ENCODE peak calls at places on chromosomes 11 and 22, in six cellular contexts. Y, T, O, W, R and I are unnamed samples.

GRCh38 chr11:117295438-117296137 is 4.4 kb downstream of the BACE1-AS start:
- DNase-seq in Y (no peak), T (no peak), O (no peak), W (no peak), R (no peak), I (no peak)

GRCh38 chr22:34709641-34710040 is 356.3 kb upstream of the ISX start:
- DNase-seq in Y (no peak), T (no peak), O (no peak), W (no peak), R (no peak), I (no peak)

GRCh38 chr11:61957028-61957770 is 7.0 kb downstream of the BEST1 start:
- DNase-seq in Y (no peak), T (no peak), O (no peak), W (no peak), R (no peak), I (no peak)

GRCh38 chr11:68337399-68337835 is 25.0 kb downstream of the LRP5 start:
- DNase-seq in Y (no peak), T (no peak), O (no peak), W (no peak), R (no peak), I (peak; percentile 76)

GRCh38 chr11:76724162-76724768 is 53.7 kb upstream of the LRRC32 start:
- DNase-seq in Y (no peak), T (no peak), O (no peak), W (no peak), R (no peak), I (no peak)

GRCh38 chr11:119179342-119179741 is 5.9 kb upstream of the NHERF4 start:
- DNase-seq in Y (no peak), T (no peak), O (no peak), W (no peak), R (no peak), I (no peak)

GRCh38 chr11:12123799-12124198 is 13.4 kb downstream of the MICAL2 start:
- DNase-seq in Y (no peak), T (no peak), O (no peak), W (no peak), R (no peak), I (no peak)

GRCh38 chr11:99425596-99425995 is 404.8 kb downstream of the CNTN5 start:
- DNase-seq in Y (no peak), T (no peak), O (no peak), W (no peak), R (no peak), I (no peak)

GRCh38 chr22:25554321-25555088 is 10.0 kb upstream of the GRK3 start:
- DNase-seq in Y (no peak), T (no peak), O (no peak), W (no peak), R (no peak), I (no peak)

GRCh38 chr22:38843201-38843715 is 570 bp downstream of the NPTXR start:
- DNase-seq in Y (peak; percentile 71), T (peak; percentile 69), O (no peak), W (peak; percentile 53), R (peak; percentile 34), I (peak; percentile 37)

GRCh38 chr11:125162743-125163142 is 1.8 kb upstream of the PKNOX2 start:
- DNase-seq in Y (no peak), T (no peak), O (no peak), W (no peak), R (no peak), I (no peak)